ENCODE peak calls at places on chromosomes 11 and 22, in ten cellular contexts. V is PC-9, Z is heart left ventricle, M is tibial nerve, O is mammary epithelial cell, H is IMR-90, X is spleen, L is OCI-LY7, W is uterus, P is breast epithelium. J is an unnamed sample. For H3K4me1, the result is how much of the 10 kb centered on the place peaks cover.

GRCh38 chr11:62472063-62472884 is 53.4 kb downstream of the SCGB1A1 start:
- DNase-seq in V (peak), Z (no peak), M (no peak), O (peak), H (peak), X (no peak), L (no peak), W (peak), P (no peak), J (no peak)

GRCh38 chr11:35549787-35550186 is 24.4 kb upstream of the PAMR1 start:
- DNase-seq in V (peak), Z (no peak), M (no peak), O (peak), H (peak), X (no peak), L (no peak), W (no peak), P (no peak), J (no peak)

GRCh38 chr11:117822031-117822521 is 2.5 kb downstream of the FXYD2 start:
- DNase-seq in V (no peak), Z (peak), M (no peak), O (no peak), H (no peak), X (peak), L (peak), W (no peak), P (no peak), J (no peak)

GRCh38 chr11:10426475-10426874 is 28.6 kb upstream of the AMPD3 start:
- DNase-seq in V (no peak), Z (no peak), M (no peak), O (peak), H (peak), X (no peak), L (no peak), W (no peak), P (no peak), J (no peak)

GRCh38 chr11:78192223-78192719 is 3.6 kb downstream of the USP35 start:
- DNase-seq in V (no peak), Z (no peak), M (no peak), O (no peak), H (no peak), X (peak), L (no peak), W (no peak), P (peak), J (no peak)

GRCh38 chr11:2300290-2300935 is 1.3 kb downstream of the C11orf21 start:
- DNase-seq in V (no peak), Z (peak), M (no peak), O (no peak), H (no peak), X (peak), L (no peak), W (no peak), P (peak), J (no peak)

GRCh38 chr11:76639621-76640020 is 30.9 kb downstream of the LRRC32 start:
- DNase-seq in V (no peak), Z (no peak), M (no peak), O (no peak), H (no peak), X (no peak), L (no peak), W (no peak), P (no peak), J (no peak)

GRCh38 chr11:43866520-43866919 is 14.1 kb upstream of the ALKBH3 start:
- DNase-seq in V (no peak), Z (no peak), M (no peak), O (no peak), H (peak), X (no peak), L (no peak), W (no peak), P (no peak), J (no peak)

GRCh38 chr22:42412744-42413220 is 19.4 kb downstream of the NFAM1 start:
- DNase-seq in V (no peak), Z (no peak), M (no peak), O (no peak), H (no peak), X (no peak), L (no peak), W (no peak), P (no peak), J (no peak)

GRCh38 chr11:97729546-97730272 is 1291.0 kb upstream of the CNTN5 start:
- DNase-seq in V (no peak), Z (no peak), M (no peak), O (no peak), H (no peak), X (no peak), L (no peak), W (no peak), P (no peak), J (no peak)

GRCh38 chr11:119626910-119627305 is 102.1 kb downstream of the NECTIN1 start:
- DNase-seq in V (no peak), Z (no peak), M (no peak), O (no peak), H (no peak), X (no peak), L (peak), W (no peak), P (no peak), J (no peak)

GRCh38 chr22:38132794-38133193 is 22.3 kb upstream of the BAIAP2L2 start:
- DNase-seq in V (no peak), Z (no peak), M (no peak), O (no peak), H (no peak), X (peak), L (no peak), W (no peak), P (no peak), J (no peak)

GRCh38 chr11:72227316-72228228 is 3.0 kb downstream of the INPPL1 start:
- DNase-seq in V (no peak), Z (no peak), M (no peak), O (peak), H (peak), X (peak), L (no peak), W (peak), P (no peak), J (no peak)

GRCh38 chr11:79857404-79857803 is 416.6 kb upstream of the TENM4 start:
- DNase-seq in V (peak), Z (no peak), M (no peak), O (no peak), H (no peak), X (no peak), L (no peak), W (no peak), P (no peak), J (no peak)

GRCh38 chr22:39396156-39396796 is 3.3 kb upstream of the TAB1 start:
- DNase-seq in V (peak), Z (peak), M (no peak), O (no peak), H (peak), X (no peak), L (no peak), W (no peak), P (no peak), J (no peak)

GRCh38 chr22:39396797-39397195 is 2.8 kb upstream of the TAB1 start:
- DNase-seq in V (no peak), Z (peak), M (no peak), O (no peak), H (no peak), X (no peak), L (no peak), W (no peak), P (no peak), J (no peak)

GRCh38 chr22:39405346-39406085 is 5.9 kb downstream of the TAB1 start:
- DNase-seq in V (no peak), Z (no peak), M (no peak), O (no peak), H (peak), X (peak), L (no peak), W (peak), P (no peak), J (peak)

DNA sequence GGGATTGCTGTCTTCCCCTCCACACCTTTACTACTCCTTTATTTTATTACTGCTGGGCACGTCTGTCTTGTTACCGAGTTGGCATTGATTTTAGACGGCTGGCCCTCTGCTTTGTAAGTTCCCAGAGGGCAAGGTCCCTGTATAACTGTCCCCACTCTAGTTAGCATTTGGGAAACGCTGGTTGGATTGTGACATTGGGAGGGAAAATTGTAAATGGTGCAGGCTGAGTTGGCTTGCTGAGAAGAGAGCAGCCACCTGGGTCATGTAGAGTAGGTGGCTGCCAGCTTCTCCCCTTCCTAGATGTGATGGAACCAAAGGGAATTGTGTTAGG is 1.7 kb downstream of the TAB1 start:
- DNase-seq in V (no peak), Z (no peak), M (no peak), O (no peak), H (no peak), X (no peak), L (no peak), W (no peak), P (no peak), J (no peak)
- H3K27ac ChIP-seq in V (no peak), Z (no peak), M (no peak), O (no peak), H (no peak), X (no peak), L (no peak), W (no peak), P (no peak), J (no peak)

DNA sequence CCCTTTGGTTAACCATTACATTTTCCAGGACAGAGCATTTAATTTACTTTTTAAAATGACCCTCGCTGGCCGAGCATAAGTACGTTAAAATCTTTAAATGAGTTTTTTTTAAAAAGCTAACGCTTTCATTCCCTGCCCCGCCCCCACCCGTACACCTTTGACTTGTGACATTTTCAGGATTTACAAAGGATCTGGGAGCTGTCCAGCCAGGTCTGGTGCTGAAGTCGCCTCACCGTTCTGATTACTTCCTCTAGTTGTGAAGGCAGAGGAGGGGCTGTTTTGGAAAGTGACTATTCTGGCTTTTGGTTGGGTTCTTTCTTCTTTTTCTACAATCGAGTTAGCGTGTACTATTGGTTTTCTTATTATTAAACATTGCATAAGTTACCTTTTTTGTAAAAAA is 2.9 kb downstream of the C11orf87 start:
- DNase-seq in V (no peak), Z (no peak), M (no peak), O (peak), H (no peak), X (no peak), L (peak), W (no peak), P (no peak), J (no peak)
- TF ChIP-seq CTCF in V (no peak), Z (no peak), M (no peak), O (no peak), H (no peak), X (no peak), L (no peak), W (no peak), P (no peak), J (no peak)

GRCh38 chr11:197741-198235 is 4.9 kb downstream of the SCGB1C1 start:
- DNase-seq in V (no peak), Z (peak), M (no peak), O (no peak), H (no peak), X (peak), L (no peak), W (no peak), P (no peak), J (no peak)

GRCh38 chr11:199782-200181 is 6.9 kb downstream of the SCGB1C1 start:
- DNase-seq in V (no peak), Z (no peak), M (no peak), O (no peak), H (no peak), X (peak), L (peak), W (no peak), P (no peak), J (no peak)

GRCh38 chr11:198236-198806 is 5.4 kb downstream of the SCGB1C1 start:
- DNase-seq in V (no peak), Z (peak), M (no peak), O (no peak), H (no peak), X (peak), L (no peak), W (no peak), P (no peak), J (no peak)

GRCh38 chr11:199004-199581 is 6.2 kb downstream of the SCGB1C1 start:
- DNase-seq in V (no peak), Z (peak), M (no peak), O (no peak), H (no peak), X (peak), L (no peak), W (no peak), P (no peak), J (no peak)

DNA sequence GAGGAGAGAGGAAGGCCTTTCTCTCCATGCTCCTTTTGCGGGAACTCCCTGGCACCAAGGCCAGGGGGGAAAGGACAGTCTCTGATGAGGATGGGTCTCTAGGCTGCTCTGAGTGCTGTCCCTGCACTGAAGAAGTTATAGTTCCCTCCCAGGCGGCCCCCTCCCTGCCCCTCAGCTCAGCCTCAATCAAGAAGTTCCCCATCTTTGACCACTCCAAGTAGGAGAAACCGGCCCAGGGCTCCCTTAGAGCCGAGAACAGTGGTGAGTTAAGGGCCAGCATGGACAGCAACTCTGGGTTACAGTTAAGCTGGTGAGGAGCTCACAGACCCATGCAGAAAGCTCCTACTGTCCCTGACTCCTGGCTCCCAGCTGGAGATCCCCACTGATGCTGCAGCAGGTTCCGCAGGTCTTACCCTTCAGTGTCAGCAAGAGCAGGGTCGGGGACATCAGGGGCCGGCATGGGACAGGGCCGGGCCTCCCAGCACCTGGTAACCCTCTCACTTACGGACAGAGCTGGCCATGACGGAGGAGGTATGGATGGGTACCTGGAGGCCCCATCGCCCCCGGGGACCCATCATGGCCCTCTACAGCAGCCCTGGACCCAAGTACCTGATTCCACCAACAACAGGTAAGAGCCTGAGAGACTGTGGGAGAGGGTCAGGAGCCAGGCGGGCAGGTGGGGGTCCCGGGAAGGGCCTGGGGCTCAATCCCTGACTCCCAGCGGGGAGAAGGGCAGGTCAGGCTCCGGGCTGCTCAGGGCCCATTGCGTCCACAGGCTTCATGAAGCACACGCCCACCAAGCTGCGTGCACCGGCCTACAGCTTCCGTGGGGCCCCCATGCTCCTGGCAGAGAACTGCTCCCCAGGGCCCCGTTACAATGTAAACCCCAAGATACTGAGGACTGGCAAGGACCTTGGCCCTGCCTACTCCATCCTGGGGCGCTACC is 4.2 kb downstream of the SCGB1C1 start:
- DNase-seq in V (no peak), Z (peak), M (no peak), O (no peak), H (no peak), X (no peak), L (no peak), W (no peak), P (no peak), J (no peak)
- H3K4me1 ChIP-seq in V (under half), Z (under half), M (under half), O (under half), H (under half), X (under half), L (under half), W (under half), P (under half), J (under half)

DNA sequence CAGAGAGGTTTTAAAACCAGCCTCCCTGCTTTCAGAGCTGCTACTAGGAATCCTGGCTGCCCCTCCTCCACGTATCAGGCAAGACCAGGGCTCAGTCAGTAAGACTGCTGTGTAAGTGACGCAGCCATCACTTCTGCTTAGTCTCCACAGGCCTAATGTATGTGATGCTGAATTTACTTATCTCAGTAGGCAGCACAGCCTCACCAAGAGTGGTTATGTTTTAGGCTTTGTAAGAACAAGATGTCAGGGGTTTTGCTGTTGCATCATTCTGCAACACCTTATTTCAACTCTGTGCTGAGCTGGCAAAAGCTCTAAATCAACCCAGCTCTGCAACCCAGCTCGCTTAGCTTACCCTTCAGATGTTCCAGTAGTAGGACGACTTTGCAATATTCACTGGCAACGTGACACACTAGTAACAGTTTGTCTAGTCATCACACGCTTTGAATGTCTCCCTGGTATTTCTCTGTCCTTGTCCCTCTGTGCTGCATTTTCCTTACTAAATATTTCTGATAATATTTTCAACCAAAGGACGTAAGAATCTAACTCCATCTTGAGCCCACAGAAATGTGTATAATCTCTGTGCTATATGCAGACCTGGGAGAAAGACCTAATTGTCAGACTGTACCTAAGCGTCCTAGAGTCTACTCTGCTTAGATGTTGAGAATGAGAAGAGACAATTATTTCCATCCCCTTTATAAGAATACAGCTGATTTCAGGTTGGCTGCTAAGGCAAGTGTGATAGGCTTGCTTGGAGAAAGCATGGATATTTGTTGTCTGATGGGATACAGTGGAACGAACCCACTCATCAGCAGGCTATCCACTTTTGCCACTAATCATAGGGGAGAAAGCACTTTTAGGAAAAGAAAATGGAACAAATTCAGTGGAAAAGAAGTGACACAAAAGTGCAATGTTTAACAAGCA is 72.2 kb downstream of the LARGE2 start:
- DNase-seq in V (no peak), Z (no peak), M (no peak), O (no peak), H (peak), X (no peak), L (no peak), W (no peak), P (no peak), J (no peak)
- H3K27ac ChIP-seq in V (no peak), Z (no peak), M (no peak), O (no peak), H (no peak), X (no peak), L (no peak), W (no peak), P (no peak), J (peak)

DNA sequence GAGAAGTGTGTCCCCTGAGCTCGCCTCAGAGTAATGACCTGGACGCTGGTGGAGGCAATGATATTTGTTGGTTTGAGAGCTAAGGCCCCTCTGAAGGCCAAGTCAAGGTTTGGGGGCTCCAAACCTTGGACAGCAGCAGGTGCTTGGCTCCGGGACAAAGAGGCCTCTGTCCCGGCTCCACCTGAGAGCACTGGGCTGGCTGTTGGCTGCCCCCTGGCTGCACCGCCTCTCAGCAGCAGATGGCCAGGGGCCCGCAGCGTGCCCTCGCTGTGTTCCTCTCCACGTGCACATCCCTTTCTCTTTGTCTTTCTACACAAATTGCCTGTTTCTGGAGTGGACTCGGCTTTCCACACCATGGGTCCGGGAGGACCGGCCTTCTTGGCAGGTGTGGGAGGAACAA is 301.3 kb downstream of the NTM start:
- DNase-seq in V (no peak), Z (no peak), M (no peak), O (no peak), H (no peak), X (no peak), L (no peak), W (no peak), P (no peak), J (no peak)
- TF ChIP-seq CTCF in V (no peak), Z (no peak), M (no peak), O (no peak), H (no peak), X (no peak), L (no peak), W (no peak), P (no peak), J (no peak)

GRCh38 chr11:83192846-83193245 is 666 bp upstream of the ANKRD42 start:
- DNase-seq in V (no peak), Z (no peak), M (no peak), O (no peak), H (no peak), X (no peak), L (no peak), W (no peak), P (no peak), J (no peak)

GRCh38 chr11:83194284-83195175 is 1.0 kb downstream of the ANKRD42 start:
- DNase-seq in V (peak), Z (peak), M (peak), O (peak), H (peak), X (peak), L (peak), W (peak), P (peak), J (peak)

GRCh38 chr11:83191986-83192385 is 1.5 kb upstream of the ANKRD42 start:
- DNase-seq in V (no peak), Z (no peak), M (no peak), O (no peak), H (no peak), X (no peak), L (no peak), W (no peak), P (no peak), J (no peak)

GRCh38 chr11:83193315-83194283 is at the start of gene ANKRD42:
- DNase-seq in V (peak), Z (peak), M (peak), O (peak), H (peak), X (peak), L (peak), W (peak), P (peak), J (peak)

GRCh38 chr11:83191491-83191890 is 2.0 kb upstream of the ANKRD42 start:
- DNase-seq in V (no peak), Z (no peak), M (no peak), O (no peak), H (no peak), X (no peak), L (no peak), W (no peak), P (no peak), J (no peak)
- H3K4me1 ChIP-seq in V (under half), Z (under half), M (under half), O (under half), H (under half), X (under half), L (under half), W (under half), P (under half), J (under half)

GRCh38 chr11:102046841-102047240 is 396 bp upstream of the CFAP300 start:
- DNase-seq in V (no peak), Z (no peak), M (no peak), O (no peak), H (peak), X (no peak), L (no peak), W (no peak), P (no peak), J (no peak)

GRCh38 chr11:102050927-102051575 is 3.8 kb downstream of the CFAP300 start:
- DNase-seq in V (no peak), Z (no peak), M (no peak), O (no peak), H (no peak), X (no peak), L (no peak), W (no peak), P (no peak), J (no peak)

GRCh38 chr11:102047305-102047924 is at the start of gene CFAP300:
- DNase-seq in V (no peak), Z (peak), M (peak), O (peak), H (peak), X (peak), L (peak), W (peak), P (peak), J (peak)
- H3K27ac ChIP-seq in V (no peak), Z (no peak), M (peak), O (peak), H (peak), X (no peak), L (no peak), W (peak), P (peak), J (peak)

J was measured in thoracic aorta.